ENCODE peak calls at places on chromosomes 1 and 21, in five cellular contexts. T, F, Y, J and I are unnamed samples. For H3K27me3 and H3K4me1, the result is how much of the 10 kb centered on the place peaks cover.

GRCh38 chr1:206500046-206500445 is 7.3 kb upstream of the RASSF5 start:
- DNase-seq in T (no peak), F (no peak), Y (no peak), J (no peak), I (no peak)

GRCh38 chr21:45348591-45349327 is 56.2 kb upstream of the COL18A1 start:
- DNase-seq in T (no peak), F (peak), Y (no peak), J (no peak), I (no peak)

GRCh38 chr1:175512637-175513412 is 230.6 kb downstream of the TNR start:
- DNase-seq in T (no peak), F (no peak), Y (no peak), J (no peak), I (no peak)

GRCh38 chr21:46515109-46515508 is 56.4 kb downstream of the DIP2A start:
- DNase-seq in T (no peak), F (no peak), Y (peak), J (peak), I (no peak)

GRCh38 chr1:188497020-188497419 is 1668.3 kb downstream of the PLA2G4A start:
- DNase-seq in T (no peak), F (no peak), Y (no peak), J (no peak), I (no peak)

GRCh38 chr1:147177611-147178370 is 5.5 kb upstream of the PRKAB2 start:
- DNase-seq in T (peak), F (no peak), Y (peak), J (peak), I (peak)

GRCh38 chr1:6727535-6727934 is 25.9 kb upstream of the DNAJC11 start:
- DNase-seq in T (peak), F (peak), Y (peak), J (peak), I (peak)

GRCh38 chr21:37073417-37074194 is 552 bp downstream of the TTC3 start:
- DNase-seq in T (peak), F (peak), Y (peak), J (peak), I (peak)

GRCh38 chr1:16612332-16613172 is 812 bp downstream of the NBPF1 start:
- DNase-seq in T (peak), F (peak), Y (peak), J (peak), I (peak)

GRCh38 chr1:205493241-205494085 is 11.0 kb upstream of the CDK18 start:
- DNase-seq in T (peak), F (no peak), Y (peak), J (peak), I (peak)

GRCh38 chr1:164092603-164093353 is 466.2 kb upstream of the PBX1 start:
- DNase-seq in T (no peak), F (peak), Y (peak), J (peak), I (no peak)

GRCh38 chr1:79090985-79091384 is 84.5 kb upstream of the ADGRL4 start:
- DNase-seq in T (no peak), F (no peak), Y (no peak), J (no peak), I (peak)

GRCh38 chr1:84504580-84505021 is 1.6 kb upstream of the SPATA1 start:
- DNase-seq in T (peak), F (no peak), Y (peak), J (peak), I (peak)

GRCh38 chr1:66546045-66546810 is 12.3 kb downstream of the SGIP1 start:
- DNase-seq in T (no peak), F (no peak), Y (no peak), J (no peak), I (no peak)

GRCh38 chr1:185017338-185017737 is 28.0 kb upstream of the RNF2 start:
- DNase-seq in T (peak), F (no peak), Y (peak), J (peak), I (peak)

GRCh38 chr1:33117440-33118085 is 36.6 kb downstream of the AZIN2 start:
- DNase-seq in T (no peak), F (no peak), Y (no peak), J (no peak), I (no peak)

GRCh38 chr1:150662811-150663210 is 33.4 kb upstream of the ENSA start:
- DNase-seq in T (no peak), F (no peak), Y (no peak), J (no peak), I (no peak)

GRCh38 chr1:14137411-14138134 is 437.6 kb downstream of the PRDM2 start:
- DNase-seq in T (no peak), F (no peak), Y (no peak), J (no peak), I (no peak)

GRCh38 chr1:65764052-65764451 is 28.6 kb upstream of the PDE4B start:
- DNase-seq in T (no peak), F (no peak), Y (no peak), J (no peak), I (no peak)

GRCh38 chr1:107637101-107637500 is 327.9 kb downstream of the VAV3 start:
- DNase-seq in T (no peak), F (no peak), Y (no peak), J (no peak), I (peak)

GRCh38 chr1:234581063-234581714 is 28.8 kb downstream of the IRF2BP2 start:
- DNase-seq in T (no peak), F (no peak), Y (no peak), J (no peak), I (no peak)

GRCh38 chr1:102083186-102083585 is 86.5 kb upstream of the OLFM3 start:
- DNase-seq in T (no peak), F (no peak), Y (no peak), J (no peak), I (no peak)

GRCh38 chr1:32273389-32274208 is 18.3 kb upstream of the HDAC1 start:
- DNase-seq in T (peak), F (no peak), Y (no peak), J (no peak), I (peak)

GRCh38 chr1:209879539-209879938 is 51.8 kb downstream of the UTP25 start:
- DNase-seq in T (no peak), F (no peak), Y (peak), J (no peak), I (no peak)

GRCh38 chr1:240567066-240567465 is 44.9 kb downstream of the GREM2 start:
- DNase-seq in T (no peak), F (no peak), Y (no peak), J (no peak), I (no peak)

GRCh38 chr1:79069828-79070227 is 63.3 kb upstream of the ADGRL4 start:
- DNase-seq in T (no peak), F (no peak), Y (no peak), J (no peak), I (no peak)

GRCh38 chr1:152884506-152884905 is 6.4 kb downstream of the SMCP start:
- DNase-seq in T (no peak), F (no peak), Y (no peak), J (no peak), I (no peak)

GRCh38 chr21:36918291-36918690 is 48.2 kb downstream of the HLCS start:
- DNase-seq in T (peak), F (no peak), Y (no peak), J (peak), I (no peak)

GRCh38 chr1:103459385-103459784 is 66.1 kb upstream of the RNPC3 start:
- DNase-seq in T (no peak), F (no peak), Y (peak), J (no peak), I (no peak)

GRCh38 chr1:101317590-101317989 is 80.8 kb downstream of the S1PR1 start:
- DNase-seq in T (no peak), F (no peak), Y (no peak), J (no peak), I (no peak)

GRCh38 chr1:201517631-201518030 is 10.7 kb upstream of the CSRP1 start:
- DNase-seq in T (no peak), F (no peak), Y (no peak), J (no peak), I (no peak)

GRCh38 chr1:17538428-17539130 is 919 bp upstream of the ARHGEF10L start:
- DNase-seq in T (peak), F (no peak), Y (peak), J (peak), I (peak)

GRCh38 chr1:2000850-2001249 is 2.7 kb downstream of the CFAP74 start:
- DNase-seq in T (no peak), F (no peak), Y (no peak), J (no peak), I (no peak)

GRCh38 chr1:2001773-2002411 is 1.7 kb downstream of the CFAP74 start:
- DNase-seq in T (no peak), F (peak), Y (no peak), J (peak), I (no peak)

GRCh38 chr1:2000432-2000831 is 3.2 kb downstream of the CFAP74 start:
- DNase-seq in T (no peak), F (no peak), Y (no peak), J (no peak), I (no peak)

GRCh38 chr1:2003564-2004131 is at the start of gene CFAP74:
- DNase-seq in T (peak), F (no peak), Y (peak), J (peak), I (peak)

GRCh38 chr1:2004867-2005266 is 1.3 kb upstream of the CFAP74 start:
- DNase-seq in T (no peak), F (no peak), Y (no peak), J (no peak), I (no peak)
- H3K27me3 ChIP-seq in T (half or more), F (under half), Y (under half), J (under half), I (half or more)

DNA sequence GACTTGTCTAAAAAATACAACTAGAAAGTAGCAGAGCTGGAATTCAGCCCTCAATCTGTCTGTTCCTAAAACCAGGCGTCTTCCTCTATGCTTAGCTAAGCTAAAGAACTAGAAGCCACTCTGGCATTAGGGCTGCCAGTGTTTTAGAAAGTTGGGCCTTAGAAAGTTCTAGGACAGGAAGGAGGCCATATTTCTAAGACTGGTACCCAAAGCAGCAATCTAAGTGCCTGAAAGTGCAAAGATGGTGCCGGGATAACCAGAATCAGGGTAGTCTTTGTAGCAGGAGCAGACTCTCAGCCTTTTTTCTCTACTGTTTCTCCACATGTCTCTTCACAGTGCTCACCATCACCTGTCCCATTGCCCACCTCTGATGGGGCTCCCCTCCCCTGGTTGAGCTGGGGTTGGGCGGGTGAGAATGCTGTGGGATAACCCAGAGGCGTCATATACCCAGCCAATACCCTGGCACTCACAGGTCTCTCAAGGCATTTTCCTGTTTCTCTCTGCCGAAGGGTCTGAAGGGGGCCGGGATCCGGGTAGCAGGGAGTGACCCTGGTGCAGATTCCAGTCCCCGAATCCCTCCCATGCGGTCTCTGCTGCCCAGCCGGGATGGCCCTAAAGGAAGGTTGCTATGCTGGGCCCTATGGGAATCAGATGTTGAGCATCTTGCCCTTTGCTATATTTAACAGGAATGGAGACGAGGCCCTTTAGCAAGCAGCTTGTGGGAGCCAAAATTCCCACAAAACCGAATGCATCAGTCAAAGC is 1.1 kb upstream of the RCSD1 start:
- DNase-seq in T (no peak), F (no peak), Y (no peak), J (no peak), I (no peak)
- H3K4me3 ChIP-seq in T (no peak), F (peak), Y (no peak), J (no peak), I (no peak)

GRCh38 chr21:34782666-34783365 is 114.0 kb downstream of the CLIC6 start:
- DNase-seq in T (no peak), F (no peak), Y (no peak), J (no peak), I (no peak)
- H3K4me1 ChIP-seq in T (under half), F (under half), Y (under half), J (under half), I (under half)

GRCh38 chr1:39779137-39779536 is 8.0 kb upstream of the OXCT2 start:
- DNase-seq in T (no peak), F (peak), Y (no peak), J (no peak), I (no peak)

GRCh38 chr1:39779821-39780220 is 8.7 kb upstream of the OXCT2 start:
- DNase-seq in T (no peak), F (no peak), Y (no peak), J (no peak), I (no peak)

GRCh38 chr1:39782103-39782502 is 6.6 kb downstream of the BMP8B start:
- DNase-seq in T (no peak), F (peak), Y (no peak), J (no peak), I (no peak)

GRCh38 chr1:39776886-39777683 is 5.9 kb upstream of the OXCT2 start:
- DNase-seq in T (no peak), F (no peak), Y (no peak), J (no peak), I (no peak)

GRCh38 chr1:39781349-39781715 is 7.3 kb downstream of the BMP8B start:
- DNase-seq in T (no peak), F (no peak), Y (no peak), J (no peak), I (no peak)
- H3K27me3 ChIP-seq in T (half or more), F (under half), Y (half or more), J (under half), I (under half)

DNA sequence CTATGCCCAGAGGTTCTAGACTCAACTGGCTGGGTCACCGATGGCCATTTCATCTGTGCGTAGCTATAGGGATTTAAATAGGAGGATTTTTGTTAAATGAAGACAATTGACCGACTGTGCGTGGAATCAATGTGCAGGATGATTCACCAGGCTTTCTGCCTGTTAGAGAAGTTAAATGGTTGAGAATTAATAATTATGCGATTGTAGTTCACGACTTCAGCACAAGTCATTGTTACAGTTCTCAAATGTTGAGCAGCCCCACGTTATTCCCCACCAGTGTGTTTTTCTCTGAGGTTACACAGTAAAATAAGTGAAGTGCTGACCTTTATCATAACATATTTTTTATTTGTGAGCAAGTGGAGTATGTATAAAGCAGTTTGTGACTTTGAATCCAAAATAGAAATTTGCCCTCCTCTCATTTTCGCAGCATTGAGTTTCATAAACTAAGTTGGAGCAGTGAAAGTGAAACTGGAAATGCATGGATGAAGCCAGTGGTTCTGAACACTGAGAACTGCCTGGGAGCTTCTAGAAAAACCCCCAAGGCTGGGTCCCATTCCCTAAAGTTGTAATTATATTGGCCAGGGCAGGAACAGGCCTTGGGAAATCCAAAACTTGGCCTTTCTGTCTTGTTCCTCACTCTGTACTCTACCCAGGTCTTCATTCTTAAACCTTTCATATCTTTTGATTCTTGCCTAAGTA is 102.6 kb downstream of the GALNT2 start:
- DNase-seq in T (peak), F (no peak), Y (no peak), J (peak), I (peak)
- H3K4me3 ChIP-seq in T (no peak), F (no peak), Y (no peak), J (no peak), I (peak)

DNA sequence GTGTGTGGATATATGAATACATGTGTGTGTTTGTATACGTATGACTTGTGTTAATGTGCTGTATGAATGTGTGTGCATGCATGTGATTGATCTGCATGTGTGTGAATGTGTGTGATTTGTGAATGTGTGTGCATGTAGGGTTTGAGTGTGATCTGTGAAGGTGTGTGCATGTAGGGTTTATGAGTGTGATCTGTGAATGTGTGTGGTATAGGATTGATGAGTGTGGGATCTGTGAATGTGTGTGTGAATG is 88.2 kb downstream of the STUM start:
- DNase-seq in T (no peak), F (no peak), Y (no peak), J (no peak), I (no peak)
- H3K4me1 ChIP-seq in T (under half), F (under half), Y (under half), J (under half), I (under half)

GRCh38 chr1:178941261-178941689 is 70.4 kb upstream of the ANGPTL1 start:
- DNase-seq in T (no peak), F (no peak), Y (no peak), J (no peak), I (no peak)
- H3K27me3 ChIP-seq in T (under half), F (under half), Y (under half), J (under half), I (under half)